ENCODE peak calls at places on chromosomes 6 and 20, in eight cellular contexts. T, L, B, D, U, N, Z and J are unnamed samples.

GRCh38 chr6:167470101-167470835 is 145.4 kb downstream of the TTLL2 start:
- DNase-seq in T (no peak), L (no peak), B (no peak), D (no peak), U (no peak), N (no peak), Z (no peak), J (no peak)

GRCh38 chr20:22402550-22402949 is 181.8 kb downstream of the FOXA2 start:
- DNase-seq in T (no peak), L (no peak), B (no peak), D (no peak), U (no peak), N (no peak), Z (no peak), J (no peak)

GRCh38 chr6:26304213-26305096 is 60.5 kb upstream of the BTN3A2 start:
- DNase-seq in T (peak; percentile 69), L (no peak), B (peak; percentile 90), D (peak; percentile 54), U (no peak), N (no peak), Z (peak; percentile 84), J (no peak)

GRCh38 chr20:8305449-8305978 is 173.4 kb downstream of the PLCB1 start:
- DNase-seq in T (peak; percentile 20), L (peak; percentile 81), B (peak; percentile 64), D (peak; percentile 18), U (peak; percentile 50), N (no peak), Z (peak; percentile 84), J (no peak)

GRCh38 chr20:34075647-34076046 is 36.4 kb downstream of the EIF2S2 start:
- DNase-seq in T (no peak), L (no peak), B (no peak), D (no peak), U (no peak), N (no peak), Z (no peak), J (no peak)

GRCh38 chr6:20292905-20293304 is 80.6 kb upstream of the MBOAT1 start:
- DNase-seq in T (no peak), L (no peak), B (no peak), D (no peak), U (no peak), N (no peak), Z (no peak), J (no peak)

GRCh38 chr20:45105317-45105716 is 4.4 kb upstream of the KCNS1 start:
- DNase-seq in T (no peak), L (peak; percentile 19), B (peak; percentile 29), D (no peak), U (no peak), N (no peak), Z (no peak), J (no peak)

GRCh38 chr20:46199198-46199597 is 81.1 kb downstream of the CD40 start:
- DNase-seq in T (no peak), L (no peak), B (no peak), D (no peak), U (no peak), N (no peak), Z (no peak), J (no peak)

GRCh38 chr6:160217863-160218262 is 40.8 kb downstream of the SLC22A2 start:
- DNase-seq in T (no peak), L (no peak), B (no peak), D (no peak), U (no peak), N (no peak), Z (no peak), J (no peak)

GRCh38 chr6:16802071-16802470 is 40.8 kb upstream of the ATXN1 start:
- DNase-seq in T (peak; percentile 70), L (no peak), B (peak; percentile 76), D (peak; percentile 49), U (no peak), N (no peak), Z (no peak), J (no peak)

GRCh38 chr20:32522525-32522774 is 62.7 kb downstream of the NOL4L start:
- DNase-seq in T (no peak), L (no peak), B (no peak), D (no peak), U (no peak), N (no peak), Z (no peak), J (no peak)

GRCh38 chr6:83152913-83153312 is 40.2 kb downstream of the PGM3 start:
- DNase-seq in T (no peak), L (no peak), B (no peak), D (no peak), U (no peak), N (no peak), Z (no peak), J (no peak)

GRCh38 chr6:27472182-27472616 is 706 bp downstream of the ZNF184 start:
- DNase-seq in T (peak; percentile 78), L (peak; percentile 69), B (peak; percentile 77), D (peak; percentile 42), U (peak; percentile 70), N (peak; percentile 32), Z (peak; percentile 81), J (peak; percentile 79)

GRCh38 chr6:70299456-70299855 is 3.4 kb downstream of the COL9A1 start:
- DNase-seq in T (peak; percentile 14), L (peak; percentile 11), B (peak; percentile 45), D (no peak), U (no peak), N (no peak), Z (peak; percentile 16), J (no peak)

GRCh38 chr6:43456737-43457126 is 1.4 kb upstream of the DLK2 start:
- DNase-seq in T (no peak), L (no peak), B (no peak), D (no peak), U (no peak), N (no peak), Z (no peak), J (no peak)

GRCh38 chr20:63252157-63252780 is 2.0 kb downstream of the NKAIN4 start:
- DNase-seq in T (no peak), L (no peak), B (no peak), D (no peak), U (no peak), N (no peak), Z (no peak), J (no peak)

GRCh38 chr20:63253438-63254236 is 626 bp downstream of the NKAIN4 start:
- DNase-seq in T (no peak), L (no peak), B (no peak), D (no peak), U (no peak), N (no peak), Z (no peak), J (no peak)

GRCh38 chr20:63253065-63253437 is 1.2 kb downstream of the NKAIN4 start:
- DNase-seq in T (no peak), L (no peak), B (no peak), D (no peak), U (no peak), N (no peak), Z (no peak), J (no peak)

GRCh38 chr20:63254536-63255384 is 497 bp upstream of the NKAIN4 start:
- DNase-seq in T (no peak), L (no peak), B (no peak), D (no peak), U (no peak), N (no peak), Z (no peak), J (no peak)

GRCh38 chr20:63254237-63254535 is at the start of gene NKAIN4:
- DNase-seq in T (no peak), L (no peak), B (no peak), D (no peak), U (no peak), N (no peak), Z (no peak), J (no peak)
- H3K4me3 ChIP-seq in T (no peak within 1 kb of the TSS), L (no peak within 1 kb of the TSS), B (no peak within 1 kb of the TSS), D (no peak within 1 kb of the TSS), U (peak within 1 kb of the TSS; percentile 23), N (peak within 1 kb of the TSS; percentile 39), Z (no peak within 1 kb of the TSS), J (peak within 1 kb of the TSS; percentile 70)

GRCh38 chr20:40275738-40276137 is 413.3 kb downstream of the MAFB start:
- DNase-seq in T (no peak), L (no peak), B (no peak), D (no peak), U (no peak), N (no peak), Z (no peak), J (no peak)

GRCh38 chr20:40274912-40275654 is 414.0 kb downstream of the MAFB start:
- DNase-seq in T (no peak), L (no peak), B (no peak), D (no peak), U (no peak), N (no peak), Z (no peak), J (no peak)

GRCh38 chr20:40279390-40279789 is 409.6 kb downstream of the MAFB start:
- DNase-seq in T (peak; percentile 88), L (no peak), B (peak; percentile 61), D (peak; percentile 85), U (peak; percentile 21), N (no peak), Z (no peak), J (no peak)

DNA sequence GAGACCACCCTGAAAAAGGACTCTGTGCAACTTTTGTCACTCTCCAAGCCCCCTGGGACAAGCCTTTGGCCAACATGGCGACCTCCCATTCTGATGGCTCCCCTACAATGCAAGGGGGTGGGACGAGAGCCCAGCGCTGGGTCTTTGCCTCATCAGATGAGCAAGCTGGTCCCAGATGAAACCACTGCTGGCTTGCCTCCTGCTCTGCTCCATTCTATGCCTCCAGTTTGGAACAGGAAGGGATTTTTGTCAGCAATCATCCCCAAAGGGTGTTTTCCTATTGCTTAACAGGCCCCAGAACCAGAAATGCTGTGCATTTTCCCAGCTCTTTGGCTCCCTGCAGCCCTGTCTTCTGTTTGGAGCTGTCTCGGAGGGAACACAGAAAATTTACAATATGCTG is 412.7 kb downstream of the MAFB start:
- DNase-seq in T (no peak), L (no peak), B (no peak), D (peak; percentile 56), U (no peak), N (no peak), Z (no peak), J (no peak)
- H3K4me3 ChIP-seq in T (no peak overlapping the region), L (no peak overlapping the region), B (no peak overlapping the region), D (no peak overlapping the region), U (no peak overlapping the region), N (no peak overlapping the region), Z (no peak overlapping the region), J (no peak overlapping the region)

GRCh38 chr6:7282097-7282906 is 30.7 kb downstream of the SSR1 start:
- DNase-seq in T (no peak), L (no peak), B (no peak), D (no peak), U (no peak), N (no peak), Z (peak; percentile 49), J (no peak)
- H3K4me3 ChIP-seq in T (no peak overlapping the region), L (no peak overlapping the region), B (no peak overlapping the region), D (no peak overlapping the region), U (no peak overlapping the region), N (no peak overlapping the region), Z (no peak overlapping the region), J (no peak overlapping the region)

GRCh38 chr6:88008411-88008810 is 39.2 kb upstream of the SPACA1 start:
- DNase-seq in T (no peak), L (peak; percentile 11), B (peak; percentile 13), D (no peak), U (no peak), N (no peak), Z (no peak), J (no peak)

GRCh38 chr6:88008821-88009220 is 38.8 kb upstream of the SPACA1 start:
- DNase-seq in T (peak; percentile 22), L (peak; percentile 51), B (peak; percentile 55), D (no peak), U (no peak), N (no peak), Z (no peak), J (no peak)

GRCh38 chr6:88013554-88013953 is 34.1 kb upstream of the SPACA1 start:
- DNase-seq in T (no peak), L (no peak), B (peak; percentile 8), D (no peak), U (no peak), N (no peak), Z (no peak), J (no peak)

GRCh38 chr6:88013015-88013414 is 34.6 kb upstream of the SPACA1 start:
- DNase-seq in T (no peak), L (no peak), B (no peak), D (no peak), U (no peak), N (no peak), Z (no peak), J (no peak)
- H3K4me3 ChIP-seq in T (no peak overlapping the region), L (no peak overlapping the region), B (no peak overlapping the region), D (no peak overlapping the region), U (no peak overlapping the region), N (no peak overlapping the region), Z (no peak overlapping the region), J (no peak overlapping the region)